ENCODE peak calls at places on chromosome 1, in six cellular contexts. Y is foreskin fibroblast, C is SHP77, W is activated gamma-delta T cell, T is H1, D is right atrium auricular region. V is an unnamed sample.

GRCh38 chr1:58392083-58392482 is 154.4 kb downstream of the OMA1 start:
- DNase-seq in Y (no peak), T (no peak), D (no peak), C (no peak), W (no peak), V (no peak)

GRCh38 chr1:214216779-214217178 is 64.2 kb upstream of the SMYD2 start:
- DNase-seq in C (peak), T (no peak), D (no peak), Y (no peak), W (no peak), V (no peak)

GRCh38 chr1:156245451-156246232 is 2.2 kb downstream of the PAQR6 start:
- DNase-seq in D (no peak), W (no peak), Y (peak), T (no peak), C (no peak), V (peak)

GRCh38 chr1:44903261-44903660 is 60.2 kb upstream of the PTCH2 start:
- DNase-seq in D (no peak), C (no peak), Y (peak), W (no peak), T (no peak), V (no peak)

GRCh38 chr1:211531194-211532085 is 39.5 kb upstream of the RD3 start:
- DNase-seq in C (no peak), D (no peak), W (no peak), T (no peak), Y (no peak), V (no peak)

GRCh38 chr1:199038188-199038587 is 399.3 kb downstream of the PTPRC start:
- DNase-seq in D (no peak), Y (no peak), W (no peak), T (no peak), C (no peak), V (no peak)

GRCh38 chr1:209029737-209030136 is 553.8 kb upstream of the CAMK1G start:
- DNase-seq in D (no peak), W (no peak), T (no peak), C (peak), Y (peak), V (no peak)

GRCh38 chr1:201171063-201172036 is 17.1 kb upstream of the TMEM9 start:
- DNase-seq in W (peak), Y (peak), D (no peak), C (peak), T (no peak), V (peak)

GRCh38 chr1:67552336-67552759 is 122.1 kb upstream of the SERBP1 start:
- DNase-seq in W (no peak), T (no peak), C (no peak), Y (no peak), D (no peak), V (no peak)

GRCh38 chr1:117653732-117654484 is 48.1 kb downstream of the TENT5C start:
- DNase-seq in D (no peak), Y (no peak), C (no peak), T (no peak), W (no peak), V (no peak)

GRCh38 chr1:156262461-156263287 is 14.8 kb upstream of the PAQR6 start:
- DNase-seq in D (no peak), Y (peak), T (no peak), C (no peak), W (no peak), V (no peak)

GRCh38 chr1:61377242-61377958 is 295.0 kb downstream of the NFIA start:
- DNase-seq in D (no peak), T (no peak), Y (no peak), W (no peak), C (no peak), V (no peak)

GRCh38 chr1:58738873-58739272 is 39.0 kb upstream of the MYSM1 start:
- DNase-seq in T (no peak), Y (no peak), W (no peak), C (no peak), D (no peak), V (no peak)

GRCh38 chr1:53826367-53826766 is 11.7 kb downstream of the NDC1 start:
- DNase-seq in C (no peak), Y (peak), T (no peak), W (no peak), D (no peak), V (no peak)

GRCh38 chr1:4529579-4530445 is 124.6 kb upstream of the AJAP1 start:
- DNase-seq in W (no peak), Y (no peak), D (no peak), C (no peak), T (no peak), V (no peak)

GRCh38 chr1:160877221-160877620 is 7.8 kb downstream of the ITLN1 start:
- DNase-seq in Y (no peak), T (no peak), C (no peak), W (no peak), D (no peak), V (no peak)

GRCh38 chr1:205293350-205294074 is 28.0 kb downstream of the NUAK2 start:
- DNase-seq in W (no peak), T (no peak), Y (no peak), D (no peak), C (no peak), V (no peak)

V was measured in GM18507.